ENCODE peak calls at places on chromosomes 13 and 19, in seven cellular contexts. N is heart left ventricle, G is GM23338, W is HL-60, B is NCI-H1092 treated with DMSO at 0.1 percent for 48 hours, C is HTR-8/SVneo, E is endodermal cell. F is an unnamed sample.

GRCh38 chr13:90485441-90485840 is 862.0 kb upstream of the MIR17HG start:
- DNase-seq in N (no peak), G (no peak), W (no peak), B (no peak), C (peak), E (no peak), F (no peak)

GRCh38 chr13:27424246-27425150 is at the start of gene GTF3A:
- DNase-seq in N (peak), G (peak), W (peak), B (peak), C (peak), E (peak), F (peak)

GRCh38 chr13:50410921-50411712 is 395.9 kb downstream of the KCNRG start:
- DNase-seq in N (no peak), G (no peak), W (no peak), B (no peak), C (peak), E (peak), F (no peak)

GRCh38 chr19:2426661-2427322 is 594 bp downstream of the TIMM13 start:
- DNase-seq in N (peak), G (peak), W (peak), B (peak), C (peak), E (peak), F (peak)

GRCh38 chr13:101346161-101346560 is 70.1 kb downstream of the NALCN start:
- DNase-seq in N (no peak), G (no peak), W (no peak), B (no peak), C (no peak), E (no peak), F (no peak)

GRCh38 chr13:51681037-51681678 is 96.9 kb downstream of the WDFY2 start:
- DNase-seq in N (no peak), G (no peak), W (no peak), B (no peak), C (peak), E (no peak), F (no peak)

GRCh38 chr19:56333506-56333905 is 18.9 kb upstream of the ZSCAN5A start:
- DNase-seq in N (no peak), G (peak), W (peak), B (peak), C (peak), E (peak), F (no peak)

GRCh38 chr13:20825476-20825875 is 51.7 kb upstream of the EEF1AKMT1 start:
- DNase-seq in N (no peak), G (no peak), W (no peak), B (no peak), C (no peak), E (no peak), F (no peak)

GRCh38 chr19:55492362-55492944 is 4.2 kb downstream of the SSC5D start:
- DNase-seq in N (peak), G (no peak), W (no peak), B (peak), C (no peak), E (no peak), F (no peak)

GRCh38 chr13:45500492-45501174 is 35.9 kb downstream of the COG3 start:
- DNase-seq in N (no peak), G (no peak), W (peak), B (no peak), C (peak), E (no peak), F (no peak)

GRCh38 chr19:4066176-4066606 is 508 bp downstream of the ZBTB7A start:
- DNase-seq in N (no peak), G (no peak), W (no peak), B (no peak), C (no peak), E (no peak), F (peak)

GRCh38 chr13:63209330-63210017 is 1793.8 kb upstream of the PCDH20 start:
- DNase-seq in N (no peak), G (no peak), W (no peak), B (no peak), C (no peak), E (no peak), F (no peak)

GRCh38 chr13:78241278-78241919 is 322.8 kb upstream of the EDNRB start:
- DNase-seq in N (no peak), G (peak), W (peak), B (peak), C (peak), E (peak), F (no peak)

F was measured in stimulated activated CD8-positive, alpha-beta memory T cell treated with anti-CD3 and anti-CD28 coated beads, Interleukin-12 subunit alpha, Interleukin-12 subunit beta, amount 100 ng/mL, for 4 hours.